ENCODE peak calls at places on chromosomes 3 and 15, in five cellular contexts. Q is IMR-90, I is astrocyte of the spinal cord, X is left lung, H is adrenal gland. B is an unnamed sample.

GRCh38 chr15:53506370-53506769 is 253.1 kb downstream of the WDR72 start:
- DNase-seq in X (no peak), H (no peak), I (no peak), Q (no peak), B (no peak)

GRCh38 chr3:40714771-40715170 is 190.0 kb downstream of the ZNF621 start:
- DNase-seq in H (no peak), X (no peak), I (no peak), Q (no peak), B (no peak)

GRCh38 chr3:184001761-184002160 is 15.9 kb downstream of the ABCC5 start:
- DNase-seq in Q (no peak), H (no peak), X (no peak), I (no peak), B (no peak)

GRCh38 chr15:73928241-73928579 is 1.9 kb downstream of the LOXL1 start:
- DNase-seq in Q (no peak), X (no peak), I (no peak), H (no peak), B (no peak)

GRCh38 chr3:142863965-142864924 is 24.6 kb downstream of the PCOLCE2 start:
- DNase-seq in H (no peak), I (no peak), X (no peak), Q (no peak), B (no peak)

GRCh38 chr15:59274126-59274970 is 67.7 kb downstream of the LDHAL6B start:
- DNase-seq in Q (peak), I (peak), X (no peak), H (no peak), B (no peak)

GRCh38 chr3:62665627-62666433 is 209.4 kb downstream of the CADPS start:
- DNase-seq in X (peak), I (peak), Q (peak), H (peak), B (peak)

GRCh38 chr15:101428758-101429157 is 60.7 kb downstream of the PCSK6 start:
- DNase-seq in X (no peak), Q (no peak), H (no peak), I (no peak), B (no peak)

GRCh38 chr15:29475096-29475495 is 205.5 kb upstream of the NSMCE3 start:
- DNase-seq in X (no peak), H (no peak), Q (no peak), I (no peak), B (no peak)

GRCh38 chr15:71790081-71790480 is 20.3 kb upstream of the NR2E3 start:
- DNase-seq in Q (peak), I (peak), X (no peak), H (no peak), B (no peak)

GRCh38 chr3:73045391-73045790 is 16.1 kb upstream of the EBLN2 start:
- DNase-seq in H (no peak), X (no peak), I (no peak), Q (peak), B (no peak)

GRCh38 chr3:115832265-115832664 is 209.0 kb downstream of the GAP43 start:
- DNase-seq in H (no peak), Q (no peak), X (no peak), I (no peak), B (no peak)

GRCh38 chr3:130759692-130760338 is 13.2 kb upstream of the PIK3R4 start:
- DNase-seq in X (peak), Q (peak), I (peak), H (peak), B (no peak)

GRCh38 chr15:88636039-88636438 is 2.8 kb upstream of the ISG20 start:
- DNase-seq in H (no peak), I (no peak), Q (no peak), X (no peak), B (no peak)

GRCh38 chr3:30964612-30965011 is 70.2 kb upstream of the GADL1 start:
- DNase-seq in H (no peak), I (no peak), Q (no peak), X (no peak), B (no peak)

GRCh38 chr3:126356373-126357298 is 572 bp downstream of the KLF15 start:
- DNase-seq in Q (no peak), X (no peak), I (no peak), H (peak), B (no peak)

GRCh38 chr15:63083046-63083445 is 38.6 kb upstream of the LACTB start:
- DNase-seq in H (peak), Q (no peak), X (no peak), I (no peak), B (no peak)

GRCh38 chr15:61974759-61975158 is 85.5 kb downstream of the VPS13C start:
- DNase-seq in H (no peak), I (no peak), Q (peak), X (no peak), B (no peak)

GRCh38 chr15:73338058-73338457 is 30.7 kb downstream of the HCN4 start:
- DNase-seq in X (peak), I (no peak), Q (no peak), H (no peak), B (no peak)

GRCh38 chr3:178665747-178666146 is 129.5 kb downstream of the KCNMB2 start:
- DNase-seq in X (no peak), H (no peak), Q (no peak), I (no peak), B (no peak)

DNA sequence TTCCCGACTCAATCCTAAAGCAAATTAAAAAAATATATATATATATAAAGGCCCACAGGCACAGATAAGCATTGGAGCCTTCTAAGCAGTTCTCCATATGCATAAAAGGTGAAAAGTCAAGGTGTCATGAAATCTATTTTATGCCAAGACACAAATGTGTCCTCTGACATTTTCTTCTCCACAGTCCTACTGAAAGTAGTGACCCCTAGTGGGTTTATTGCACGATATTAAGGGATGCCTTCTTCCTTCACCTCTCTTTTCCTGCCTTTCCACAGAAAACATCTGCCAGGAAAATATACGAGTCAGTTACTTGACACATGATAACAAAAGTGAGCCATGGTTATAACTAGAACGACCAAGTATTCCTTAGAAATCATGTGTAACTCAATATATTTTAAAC is 303.2 kb downstream of the TIGIT start:
- DNase-seq in Q (no peak), I (no peak), X (no peak), H (no peak), B (no peak)
- TF ChIP-seq CTCF in Q (peak), I (peak), X (no peak), H (no peak), B (peak)

DNA sequence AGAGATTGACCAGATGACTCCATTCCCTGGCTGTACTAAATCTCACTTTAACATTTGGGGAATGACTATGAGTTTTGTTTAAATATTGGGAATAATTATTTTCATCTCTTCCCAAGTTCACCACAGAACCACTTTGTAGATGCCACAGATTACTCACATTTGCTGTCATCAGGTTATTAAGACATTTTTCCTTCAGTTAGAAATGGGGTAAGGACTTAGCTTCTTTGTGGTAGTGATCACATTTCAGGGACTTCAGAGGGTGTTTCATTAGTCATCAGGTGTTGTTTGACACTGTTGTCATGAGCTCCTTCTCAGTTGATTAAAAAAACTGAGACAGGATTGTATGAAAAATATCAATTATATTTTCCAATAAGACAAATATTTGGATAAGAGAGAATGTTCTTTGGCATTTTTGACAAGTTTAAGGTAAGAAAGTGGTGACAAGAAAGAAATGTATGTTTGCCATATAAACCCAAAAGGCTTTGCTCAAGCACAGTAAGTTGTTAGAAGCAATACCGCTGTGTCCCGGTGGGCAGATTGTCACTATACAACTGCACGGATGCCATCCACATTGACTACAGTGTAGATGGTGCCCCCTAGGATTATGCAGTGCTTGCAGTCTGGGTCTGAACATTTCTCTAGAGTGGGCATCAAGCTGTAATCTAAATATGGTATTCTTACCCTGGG is 22.3 kb downstream of the FBXL2 start:
- DNase-seq in Q (peak), H (no peak), X (no peak), I (peak), B (peak)
- TF ChIP-seq CTCF in Q (peak), H (no peak), X (no peak), I (no peak), B (no peak)

DNA sequence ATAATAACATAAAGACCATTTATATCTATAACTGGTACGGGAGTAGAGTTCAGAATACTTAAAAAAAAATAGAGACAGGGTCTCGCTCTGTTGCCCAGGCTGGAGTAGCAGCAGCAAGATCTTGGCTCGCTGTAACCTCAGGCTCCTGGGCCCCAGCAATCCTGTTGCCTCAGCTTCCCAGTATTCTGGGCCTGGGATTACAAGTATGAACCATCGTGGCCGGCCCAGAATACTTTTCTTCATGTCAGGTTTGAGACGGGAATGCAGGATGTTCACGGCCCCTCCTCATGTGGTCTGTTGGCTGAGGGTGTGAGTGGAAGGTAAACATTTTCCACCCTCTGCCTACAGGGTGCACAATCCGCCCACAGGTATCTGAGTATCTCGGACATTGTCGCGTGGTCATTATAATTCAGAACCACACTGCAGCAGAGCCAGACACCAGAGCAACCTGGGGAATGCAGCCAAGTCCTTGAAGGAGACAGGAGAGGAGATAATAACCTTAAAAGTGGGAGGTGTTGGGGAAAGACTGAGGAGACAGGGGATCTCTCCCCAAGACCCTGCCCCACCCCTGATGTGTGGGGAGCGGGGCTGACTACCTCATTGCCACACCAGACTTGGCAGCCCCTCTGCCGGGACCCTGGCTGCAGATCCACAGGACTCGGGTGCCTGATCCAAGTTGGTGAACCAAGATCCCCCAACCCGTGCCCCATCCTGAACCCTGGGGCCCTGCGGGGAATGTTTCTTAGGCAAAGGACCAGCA is 106.8 kb downstream of the ADCY5 start:
- DNase-seq in X (peak), Q (no peak), H (no peak), I (no peak), B (no peak)
- TF ChIP-seq CTCF in X (no peak), Q (no peak), H (no peak), I (no peak), B (no peak)

GRCh38 chr15:58065445-58066041 is at the start of gene ALDH1A2:
- DNase-seq in X (no peak), Q (no peak), I (no peak), H (no peak), B (no peak)
- TF ChIP-seq CTCF in X (no peak), Q (no peak), I (no peak), H (no peak), B (no peak)

B was measured in kidney epithelial cell.